ENCODE peak calls at places on chromosomes 1 and 21, in ten cellular contexts. F is AG10803; I is stomach; A is activated CD8-positive, alpha-beta memory T cell treated with anti-CD3 and anti-CD28 coated beads, Interleukin-2, amount 50 U/mL, for 48 hours; Z is NCI-H2107; Q is lower lobe of right lung; N is T-helper 17 cell; J is iPS-NIHi11; L is epithelial cell of esophagus; O is GM10248. K is an unnamed sample.
A peak's percentile ranks its signal among the peaks of the same experiment; 100 is the strongest.

GRCh38 chr1:55067022-55067781 is 27.9 kb downstream of the PCSK9 start:
- DNase-seq in F (no peak), I (no peak), A (no peak), Z (peak; percentile 40), Q (no peak), N (no peak), J (no peak), L (no peak), O (no peak), K (no peak)

GRCh38 chr21:38282921-38283320 is 26.1 kb downstream of the KCNJ15 start:
- DNase-seq in F (peak; percentile 77), I (no peak), A (no peak), Z (no peak), Q (no peak), N (no peak), J (no peak), L (peak; percentile 55), O (no peak), K (no peak)

GRCh38 chr1:91569411-91570104 is 68.9 kb downstream of the CDC7 start:
- DNase-seq in F (peak; percentile 99), I (peak; percentile 40), A (no peak), Z (no peak), Q (peak; percentile 73), N (no peak), J (no peak), L (peak; percentile 98), O (no peak), K (peak; percentile 55)

GRCh38 chr1:222369991-222370910 is 177.7 kb downstream of the HHIPL2 start:
- DNase-seq in F (peak; percentile 81), I (no peak), A (no peak), Z (no peak), Q (no peak), N (no peak), J (no peak), L (peak; percentile 74), O (no peak), K (peak; percentile 57)

GRCh38 chr1:94119796-94120590 is 955 bp downstream of the ABCA4 start:
- DNase-seq in F (no peak), I (no peak), A (no peak), Z (no peak), Q (no peak), N (no peak), J (no peak), L (no peak), O (no peak), K (no peak)

GRCh38 chr1:100860397-100860991 is 34.1 kb downstream of the EXTL2 start:
- DNase-seq in F (peak; percentile 48), I (no peak), A (no peak), Z (peak; percentile 31), Q (no peak), N (no peak), J (peak; percentile 36), L (peak; percentile 50), O (no peak), K (peak; percentile 12)

GRCh38 chr1:6392081-6392879 is 1.3 kb downstream of the ACOT7 start:
- DNase-seq in F (no peak), I (no peak), A (no peak), Z (no peak), Q (no peak), N (no peak), J (no peak), L (peak; percentile 22), O (no peak), K (no peak)

GRCh38 chr1:246035060-246035531 is 472.0 kb downstream of the SMYD3 start:
- DNase-seq in F (peak; percentile 16), I (no peak), A (no peak), Z (no peak), Q (no peak), N (no peak), J (no peak), L (no peak), O (no peak), K (no peak)

GRCh38 chr1:232978091-232978634 is 27.8 kb downstream of the NTPCR start:
- DNase-seq in F (no peak), I (no peak), A (no peak), Z (no peak), Q (no peak), N (no peak), J (no peak), L (peak; percentile 20), O (peak; percentile 15), K (no peak)

GRCh38 chr1:95453053-95453452 is 219.0 kb downstream of the RWDD3 start:
- DNase-seq in F (no peak), I (no peak), A (no peak), Z (no peak), Q (no peak), N (no peak), J (no peak), L (no peak), O (no peak), K (no peak)

GRCh38 chr1:191671236-191671635 is 487.0 kb upstream of the RGS18 start:
- DNase-seq in F (no peak), I (no peak), A (no peak), Z (no peak), Q (no peak), N (no peak), J (no peak), L (peak; percentile 5), O (no peak), K (no peak)

GRCh38 chr1:164707868-164708331 is 148.9 kb downstream of the PBX1 start:
- DNase-seq in F (peak; percentile 89), I (peak; percentile 29), A (no peak), Z (no peak), Q (no peak), N (no peak), J (no peak), L (peak; percentile 64), O (no peak), K (peak; percentile 15)

GRCh38 chr1:204711947-204712701 is 26.6 kb upstream of the LRRN2 start:
- DNase-seq in F (no peak), I (no peak), A (no peak), Z (no peak), Q (no peak), N (no peak), J (no peak), L (no peak), O (no peak), K (no peak)

GRCh38 chr1:204355913-204356312 is 3.8 kb downstream of the PLEKHA6 start:
- DNase-seq in F (no peak), I (no peak), A (no peak), Z (no peak), Q (no peak), N (no peak), J (no peak), L (no peak), O (no peak), K (no peak)

GRCh38 chr21:36135391-36136094 is 664 bp downstream of the CBR3 start:
- DNase-seq in F (peak; percentile 70), I (peak; percentile 55), A (peak; percentile 81), Z (no peak), Q (peak; percentile 71), N (peak; percentile 46), J (peak; percentile 63), L (peak; percentile 86), O (peak; percentile 72), K (peak; percentile 63)

GRCh38 chr1:66725885-66726665 is 26.2 kb upstream of the DYNLT5 start:
- DNase-seq in F (peak; percentile 82), I (peak; percentile 28), A (peak; percentile 58), Z (peak; percentile 91), Q (no peak), N (peak; percentile 22), J (peak; percentile 56), L (peak; percentile 73), O (peak; percentile 35), K (peak; percentile 22)

GRCh38 chr1:198637915-198638437 is 864 bp upstream of the PTPRC start:
- DNase-seq in F (no peak), I (no peak), A (no peak), Z (no peak), Q (no peak), N (no peak), J (no peak), L (no peak), O (no peak), K (no peak)

GRCh38 chr21:41168391-41169257 is 664 bp downstream of the BACE2 start:
- DNase-seq in F (peak; percentile 66), I (peak; percentile 56), A (peak; percentile 58), Z (no peak), Q (peak; percentile 55), N (no peak), J (peak; percentile 44), L (peak; percentile 60), O (peak; percentile 28), K (no peak)

GRCh38 chr1:37234941-37235418 is 200.7 kb upstream of the GRIK3 start:
- DNase-seq in F (no peak), I (no peak), A (no peak), Z (no peak), Q (no peak), N (no peak), J (peak; percentile 54), L (no peak), O (no peak), K (no peak)

GRCh38 chr1:164794310-164794709 is 235.3 kb downstream of the PBX1 start:
- DNase-seq in F (peak; percentile 94), I (no peak), A (no peak), Z (no peak), Q (no peak), N (no peak), J (no peak), L (peak; percentile 88), O (no peak), K (peak; percentile 61)

GRCh38 chr1:37794372-37795339 is 1.0 kb downstream of the MANEAL start:
- DNase-seq in F (no peak), I (no peak), A (no peak), Z (no peak), Q (no peak), N (no peak), J (peak; percentile 30), L (no peak), O (no peak), K (peak; percentile 34)

GRCh38 chr1:92210701-92211100 is 7.0 kb upstream of the C1orf146 start:
- DNase-seq in F (no peak), I (no peak), A (no peak), Z (no peak), Q (no peak), N (no peak), J (no peak), L (peak; percentile 28), O (no peak), K (no peak)

GRCh38 chr21:45973475-45974072 is 8.0 kb upstream of the COL6A1 start:
- DNase-seq in F (peak; percentile 82), I (peak; percentile 66), A (peak; percentile 87), Z (no peak), Q (peak; percentile 71), N (peak; percentile 53), J (peak; percentile 69), L (peak; percentile 25), O (peak; percentile 84), K (peak; percentile 85)

GRCh38 chr1:225915538-225915991 is 8.5 kb downstream of the PYCR2 start:
- DNase-seq in F (peak; percentile 18), I (no peak), A (no peak), Z (no peak), Q (no peak), N (no peak), J (no peak), L (peak; percentile 73), O (no peak), K (no peak)

GRCh38 chr21:34774750-34775149 is 106.0 kb downstream of the CLIC6 start:
- DNase-seq in F (no peak), I (no peak), A (no peak), Z (no peak), Q (no peak), N (no peak), J (no peak), L (no peak), O (no peak), K (no peak)

GRCh38 chr1:27931184-27931583 is 3.6 kb upstream of the SMPDL3B start:
- DNase-seq in F (no peak), I (no peak), A (no peak), Z (no peak), Q (no peak), N (no peak), J (no peak), L (no peak), O (no peak), K (no peak)

GRCh38 chr1:169868978-169869377 is 24.7 kb downstream of the SCYL3 start:
- DNase-seq in F (no peak), I (no peak), A (no peak), Z (no peak), Q (no peak), N (no peak), J (no peak), L (peak; percentile 41), O (no peak), K (no peak)

GRCh38 chr1:92711473-92712165 is 73.3 kb downstream of the EVI5 start:
- DNase-seq in F (no peak), I (no peak), A (no peak), Z (no peak), Q (no peak), N (no peak), J (no peak), L (no peak), O (no peak), K (no peak)